ENCODE peak calls at places on chromosome 12, in seven cellular contexts. Q, P, U, F, Z, H and L are unnamed samples. For H3K36me3, the result is how much of the 10 kb centered on the place peaks cover.

GRCh38 chr12:80165741-80166140 is 66.4 kb downstream of the OTOGL start:
- DNase-seq in Q (no peak), P (no peak), U (no peak), F (no peak), Z (no peak), H (no peak), L (no peak)

GRCh38 chr12:102958073-102958829 is 777 bp downstream of the ASCL1 start:
- DNase-seq in Q (no peak), P (no peak), U (no peak), F (no peak), Z (peak), H (peak), L (peak)

GRCh38 chr12:5391638-5392037 is 40.3 kb upstream of the NTF3 start:
- DNase-seq in Q (no peak), P (no peak), U (no peak), F (no peak), Z (peak), H (no peak), L (no peak)

GRCh38 chr12:101552277-101552676 is 42.5 kb upstream of the MYBPC1 start:
- DNase-seq in Q (no peak), P (no peak), U (no peak), F (no peak), Z (peak), H (no peak), L (peak)

GRCh38 chr12:10220398-10221077 is 7.9 kb downstream of the GABARAPL1 start:
- DNase-seq in Q (peak), P (peak), U (peak), F (no peak), Z (no peak), H (peak), L (no peak)

GRCh38 chr12:12870454-12870853 is 20.9 kb upstream of the GPRC5A start:
- DNase-seq in Q (no peak), P (no peak), U (no peak), F (no peak), Z (peak), H (no peak), L (no peak)

GRCh38 chr12:27781680-27782079 is 1.6 kb upstream of the MANSC4 start:
- DNase-seq in Q (no peak), P (no peak), U (no peak), F (no peak), Z (peak), H (no peak), L (peak)

GRCh38 chr12:80166751-80167150 is 67.4 kb downstream of the OTOGL start:
- DNase-seq in Q (no peak), P (no peak), U (no peak), F (no peak), Z (no peak), H (no peak), L (no peak)

GRCh38 chr12:86137936-86138335 is 118.3 kb downstream of the MGAT4C start:
- DNase-seq in Q (no peak), P (no peak), U (no peak), F (no peak), Z (no peak), H (no peak), L (peak)

GRCh38 chr12:91119089-91119488 is 7.8 kb upstream of the LUM start:
- DNase-seq in Q (no peak), P (no peak), U (no peak), F (no peak), Z (no peak), H (no peak), L (no peak)

GRCh38 chr12:89236748-89237428 is 115.4 kb downstream of the DUSP6 start:
- DNase-seq in Q (no peak), P (no peak), U (no peak), F (no peak), Z (no peak), H (no peak), L (no peak)

GRCh38 chr12:82942963-82943362 is 256.3 kb downstream of the TMTC2 start:
- DNase-seq in Q (no peak), P (no peak), U (no peak), F (no peak), Z (peak), H (no peak), L (peak)

GRCh38 chr12:20596036-20596435 is 99.1 kb upstream of the SLCO1C1 start:
- DNase-seq in Q (no peak), P (no peak), U (no peak), F (no peak), Z (no peak), H (no peak), L (no peak)

GRCh38 chr12:11130999-11131398 is 3.4 kb downstream of the TAS2R30 start:
- DNase-seq in Q (no peak), P (no peak), U (no peak), F (no peak), Z (no peak), H (no peak), L (no peak)

GRCh38 chr12:83642205-83642604 is 955.5 kb downstream of the TMTC2 start:
- DNase-seq in Q (no peak), P (no peak), U (no peak), F (no peak), Z (no peak), H (no peak), L (no peak)

GRCh38 chr12:27864521-27864920 is 84.5 kb upstream of the MANSC4 start:
- DNase-seq in Q (no peak), P (no peak), U (no peak), F (no peak), Z (no peak), H (no peak), L (no peak)

GRCh38 chr12:75977952-75978671 is 53.5 kb downstream of the PHLDA1 start:
- DNase-seq in Q (peak), P (peak), U (no peak), F (peak), Z (peak), H (peak), L (no peak)

GRCh38 chr12:122491991-122492390 is 8.7 kb downstream of the ZCCHC8 start:
- DNase-seq in Q (no peak), P (no peak), U (no peak), F (no peak), Z (no peak), H (no peak), L (no peak)

GRCh38 chr12:28051516-28052456 is 79.3 kb upstream of the PTHLH start:
- DNase-seq in Q (no peak), P (no peak), U (no peak), F (no peak), Z (no peak), H (no peak), L (no peak)

GRCh38 chr12:50979369-50980052 is 27.2 kb downstream of the HIGD1C start:
- DNase-seq in Q (no peak), P (no peak), U (no peak), F (no peak), Z (no peak), H (no peak), L (no peak)

GRCh38 chr12:13692332-13692731 is 289.1 kb downstream of the GRIN2B start:
- DNase-seq in Q (no peak), P (no peak), U (no peak), F (no peak), Z (no peak), H (no peak), L (no peak)

GRCh38 chr12:27324452-27324999 is 8.1 kb upstream of the BMAL2 start:
- DNase-seq in Q (no peak), P (no peak), U (no peak), F (no peak), Z (no peak), H (no peak), L (no peak)

GRCh38 chr12:78403136-78403535 is 461.4 kb upstream of the SYT1 start:
- DNase-seq in Q (no peak), P (no peak), U (no peak), F (no peak), Z (no peak), H (no peak), L (peak)

GRCh38 chr12:6962285-6963015 is 8.0 kb downstream of the PHB2 start:
- DNase-seq in Q (peak), P (no peak), U (no peak), F (peak), Z (peak), H (no peak), L (peak)

GRCh38 chr12:63917864-63918742 is 73.6 kb downstream of the SRGAP1 start:
- DNase-seq in Q (no peak), P (no peak), U (no peak), F (no peak), Z (no peak), H (no peak), L (peak)

GRCh38 chr12:64403708-64404469 is at the start of gene XPOT:
- DNase-seq in Q (peak), P (peak), U (peak), F (peak), Z (peak), H (peak), L (peak)

GRCh38 chr12:130838284-130838950 is 633 bp downstream of the STX2 start:
- DNase-seq in Q (peak), P (no peak), U (peak), F (no peak), Z (peak), H (peak), L (peak)

GRCh38 chr12:94187351-94187750 is 39.0 kb downstream of the PLXNC1 start:
- DNase-seq in Q (no peak), P (no peak), U (no peak), F (no peak), Z (no peak), H (no peak), L (no peak)

GRCh38 chr12:5720405-5721045 is 224.5 kb downstream of the ANO2 start:
- DNase-seq in Q (no peak), P (no peak), U (no peak), F (no peak), Z (no peak), H (no peak), L (no peak)

GRCh38 chr12:127272864-127273263 is 994.1 kb upstream of the TMEM132C start:
- DNase-seq in Q (no peak), P (no peak), U (no peak), F (no peak), Z (no peak), H (no peak), L (peak)

GRCh38 chr12:49565119-49565955 is 2.6 kb downstream of the MCRS1 start:
- DNase-seq in Q (no peak), P (no peak), U (no peak), F (no peak), Z (no peak), H (no peak), L (no peak)
- H3K36me3 ChIP-seq in Q (under half), P (half or more), U (under half), F (under half), Z (under half), H (under half), L (under half)

DNA sequence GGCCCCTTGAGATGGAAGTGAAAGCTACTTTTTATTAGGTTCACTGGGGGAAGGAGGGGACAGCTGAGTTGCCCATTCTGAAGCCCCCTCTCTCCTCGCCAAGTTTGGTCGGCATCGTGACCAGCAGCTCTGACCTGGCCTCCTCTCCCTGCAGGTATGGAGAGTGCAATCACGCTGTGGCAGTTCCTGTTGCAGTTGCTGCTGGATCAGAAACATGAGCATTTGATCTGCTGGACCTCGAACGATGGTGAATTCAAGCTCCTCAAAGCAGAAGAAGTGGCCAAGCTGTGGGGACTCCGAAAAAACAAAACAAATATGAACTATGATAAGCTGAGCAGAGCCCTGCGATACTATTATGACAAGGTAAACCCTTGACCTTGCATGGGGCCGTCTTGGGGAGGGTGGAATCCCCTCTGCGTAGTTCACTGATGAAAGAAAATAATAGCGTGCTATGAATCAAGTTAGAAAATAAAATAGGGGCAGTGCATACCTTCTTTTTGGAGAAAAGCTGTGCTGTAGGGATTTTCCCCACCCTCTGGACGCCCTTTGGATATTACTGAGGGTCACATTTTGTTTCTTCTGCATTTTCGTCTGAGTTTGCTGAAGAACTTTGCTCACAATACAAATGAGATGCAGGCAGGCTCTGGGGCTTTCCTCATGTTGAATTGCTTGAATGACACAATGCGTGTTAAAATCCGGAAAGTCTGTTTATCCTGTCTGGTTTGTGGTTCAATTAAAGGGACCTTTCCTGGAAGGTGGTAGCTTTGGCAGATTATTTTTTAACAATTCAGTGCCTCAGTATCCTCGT is 29.4 kb downstream of the ELK3 start:
- DNase-seq in Q (no peak), P (no peak), U (no peak), F (no peak), Z (no peak), H (no peak), L (no peak)
- H3K36me3 ChIP-seq in Q (under half), P (under half), U (under half), F (under half), Z (under half), H (under half), L (under half)

DNA sequence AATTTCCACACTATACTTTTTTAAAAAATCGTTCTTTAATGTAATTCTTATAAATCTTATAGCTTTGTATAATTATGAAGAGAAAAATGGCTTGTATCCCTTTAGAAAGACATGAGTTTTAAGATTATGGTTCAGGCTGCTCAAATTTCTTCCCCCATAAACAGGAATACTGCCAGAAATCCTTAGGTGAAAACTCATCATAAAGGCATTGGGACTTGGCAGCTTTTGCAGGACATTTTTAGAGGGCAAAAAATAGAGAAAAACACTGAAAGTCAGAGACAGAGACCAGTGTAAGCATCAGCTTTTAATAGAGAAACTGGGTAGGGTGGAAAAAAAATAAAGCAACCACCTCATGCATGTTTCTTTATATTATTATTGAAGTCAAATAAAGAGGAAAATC is 29.1 kb downstream of the LRRK2 start:
- DNase-seq in Q (no peak), P (no peak), U (no peak), F (no peak), Z (no peak), H (no peak), L (no peak)
- H3K36me3 ChIP-seq in Q (under half), P (half or more), U (half or more), F (under half), Z (under half), H (under half), L (under half)

GRCh38 chr12:132998742-132999141 is 12.6 kb downstream of the ZNF26 start:
- DNase-seq in Q (no peak), P (no peak), U (no peak), F (no peak), Z (peak), H (no peak), L (no peak)
- H3K36me3 ChIP-seq in Q (under half), P (half or more), U (under half), F (under half), Z (under half), H (under half), L (under half)

DNA sequence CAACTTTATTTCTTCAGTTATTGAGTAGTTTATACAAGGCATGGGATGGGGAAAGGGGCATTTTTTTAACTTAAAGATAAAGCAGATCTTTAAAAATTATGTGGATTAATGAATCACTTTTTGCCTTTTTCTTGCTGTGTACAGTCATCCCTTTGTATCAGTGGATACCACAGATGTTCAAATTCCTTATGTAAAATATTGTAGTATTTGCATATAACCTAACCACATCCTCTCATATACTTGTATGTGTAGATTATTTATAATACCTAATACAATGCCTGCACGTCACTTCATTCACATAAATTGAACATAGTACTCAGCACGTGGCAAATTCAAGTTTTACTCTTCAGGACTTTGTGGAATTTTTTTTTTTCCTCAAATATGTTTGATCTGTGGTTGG is 66.5 kb upstream of the MON2 start:
- DNase-seq in Q (no peak), P (no peak), U (no peak), F (no peak), Z (no peak), H (no peak), L (no peak)
- H3K36me3 ChIP-seq in Q (under half), P (half or more), U (half or more), F (under half), Z (under half), H (under half), L (under half)

DNA sequence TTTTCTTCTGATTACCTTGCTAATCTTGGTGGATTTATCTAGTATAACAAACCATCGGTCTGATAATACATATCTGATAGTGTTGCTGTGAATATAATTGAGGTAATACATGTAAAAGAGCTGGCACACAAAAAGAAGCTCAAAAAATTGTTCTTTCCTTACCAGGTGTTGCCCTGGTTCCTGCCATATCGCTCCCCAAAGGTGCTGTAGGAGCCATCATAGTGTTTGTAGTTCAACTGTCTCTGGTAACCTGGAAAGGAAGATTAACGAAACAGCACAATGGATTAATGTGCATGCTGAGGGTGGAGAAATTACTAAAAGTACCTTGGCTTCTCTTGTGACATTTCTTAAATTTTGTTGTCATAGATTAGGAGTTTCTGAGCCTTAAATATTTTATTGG is 36.6 kb downstream of the A2M start:
- DNase-seq in Q (no peak), P (no peak), U (no peak), F (no peak), Z (no peak), H (no peak), L (no peak)
- H3K36me3 ChIP-seq in Q (under half), P (half or more), U (half or more), F (under half), Z (under half), H (under half), L (under half)

DNA sequence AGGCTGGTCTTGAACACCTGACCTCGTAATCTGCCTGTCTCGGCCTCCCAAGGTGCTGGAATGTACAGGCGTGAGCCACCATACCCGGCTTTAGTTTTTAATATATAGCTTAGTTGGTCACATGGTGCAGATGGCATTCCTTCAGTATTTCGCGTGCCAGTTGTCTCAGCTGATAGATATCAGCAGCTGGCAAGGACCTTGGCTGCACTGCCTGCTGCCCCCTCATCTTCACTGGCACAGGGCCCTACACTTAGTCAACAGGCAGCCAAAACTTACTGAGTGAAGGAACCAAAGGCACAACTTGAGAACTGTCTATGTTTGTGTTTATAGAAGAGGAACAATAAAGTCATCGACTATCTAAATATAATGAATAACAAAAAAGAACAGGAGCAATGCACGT is 31.0 kb downstream of the EID3 start:
- DNase-seq in Q (no peak), P (no peak), U (no peak), F (no peak), Z (no peak), H (peak), L (no peak)
- H3K36me3 ChIP-seq in Q (under half), P (half or more), U (half or more), F (under half), Z (under half), H (under half), L (half or more)

DNA sequence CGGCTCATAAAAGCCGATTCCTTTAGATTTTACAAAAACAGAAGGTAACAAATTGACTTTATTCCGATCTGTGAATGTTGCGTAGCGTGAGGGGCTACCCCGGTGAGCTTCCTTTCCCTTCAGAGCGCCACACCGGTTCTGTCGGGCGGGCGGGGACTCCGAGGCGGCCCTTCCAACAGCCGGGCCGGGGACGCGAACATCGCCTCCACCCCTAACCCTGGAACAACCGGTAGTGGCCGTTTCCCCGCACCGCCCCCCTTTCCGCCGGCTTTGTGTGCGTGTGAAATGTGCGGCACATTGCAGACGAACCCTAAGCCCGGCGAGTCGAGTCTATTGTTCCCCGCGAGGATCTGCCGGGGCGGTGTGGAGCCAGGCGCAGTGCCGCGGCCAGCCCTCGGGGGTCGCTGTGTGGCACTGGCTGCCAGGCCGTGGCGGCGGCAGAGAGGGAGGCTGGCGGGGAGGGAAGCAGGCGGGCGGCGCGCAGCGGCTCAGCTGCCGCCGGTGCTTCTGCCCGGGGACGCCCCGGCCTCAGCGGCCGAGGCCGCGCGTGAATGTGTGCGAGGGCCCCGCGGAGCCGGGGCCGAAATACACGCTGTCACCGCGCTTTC is 777 bp upstream of the ARID2 start:
- DNase-seq in Q (peak), P (peak), U (peak), F (peak), Z (peak), H (peak), L (peak)
- H3K36me3 ChIP-seq in Q (under half), P (under half), U (under half), F (under half), Z (under half), H (under half), L (under half)

GRCh38 chr12:96295532-96296160 is 101.5 kb downstream of the ELK3 start:
- DNase-seq in Q (no peak), P (no peak), U (no peak), F (no peak), Z (no peak), H (no peak), L (no peak)

GRCh38 chr12:96297504-96297903 is 102.7 kb downstream of the CDK17 start:
- DNase-seq in Q (no peak), P (no peak), U (no peak), F (no peak), Z (no peak), H (no peak), L (no peak)

GRCh38 chr12:96300064-96300463 is 100.2 kb downstream of the CDK17 start:
- DNase-seq in Q (no peak), P (no peak), U (no peak), F (no peak), Z (no peak), H (no peak), L (no peak)

GRCh38 chr12:96293093-96293492 is 98.9 kb downstream of the ELK3 start:
- DNase-seq in Q (no peak), P (no peak), U (no peak), F (no peak), Z (no peak), H (no peak), L (no peak)

GRCh38 chr12:96294831-96295230 is 100.7 kb downstream of the ELK3 start:
- DNase-seq in Q (no peak), P (no peak), U (no peak), F (no peak), Z (no peak), H (no peak), L (no peak)
- H3K36me3 ChIP-seq in Q (under half), P (under half), U (half or more), F (under half), Z (under half), H (under half), L (under half)

GRCh38 chr12:56591961-56592360 is 38.2 kb downstream of the BAZ2A start:
- DNase-seq in Q (no peak), P (no peak), U (no peak), F (no peak), Z (no peak), H (no peak), L (no peak)
- H3K36me3 ChIP-seq in Q (under half), P (under half), U (half or more), F (under half), Z (under half), H (under half), L (under half)